ENCODE peak calls at places on chromosomes 16 and 17, in four cellular contexts. J is HepG2, K is K562, G is GM12878. B is an unnamed sample.

GRCh38 chr17:14741516-14741915 is 440.6 kb downstream of the HS3ST3B1 start:
- DNase-seq in G (no peak), K (no peak), J (no peak), B (no peak)

GRCh38 chr16:82936941-82937551 is 310.3 kb downstream of the CDH13 start:
- DNase-seq in K (no peak), J (no peak), G (no peak), B (no peak)

GRCh38 chr16:67842509-67843342 is 606 bp downstream of the THAP11 start:
- DNase-seq in J (peak), K (peak), G (no peak), B (peak)

GRCh38 chr16:84806256-84806889 is 13.4 kb upstream of the CRISPLD2 start:
- DNase-seq in K (peak), G (peak), J (no peak), B (peak)

GRCh38 chr16:29808219-29808900 is 2.0 kb downstream of the MAZ start:
- DNase-seq in J (no peak), K (peak), G (no peak), B (no peak)

GRCh38 chr16:9364721-9365693 is 273.6 kb downstream of the HAPSTR1 start:
- DNase-seq in J (peak), K (no peak), G (no peak), B (no peak)

GRCh38 chr16:84829168-84829965 is 9.6 kb downstream of the CRISPLD2 start:
- DNase-seq in J (no peak), K (no peak), G (no peak), B (no peak)

GRCh38 chr17:7673239-7673638 is 14.1 kb downstream of the TP53 start:
- DNase-seq in G (peak), J (peak), K (peak), B (peak)

GRCh38 chr16:46871587-46871986 is 12.6 kb upstream of the GPT2 start:
- DNase-seq in G (no peak), K (no peak), J (no peak), B (no peak)

GRCh38 chr17:59601130-59601529 is 18.6 kb upstream of the CLTC start:
- DNase-seq in K (no peak), J (no peak), G (no peak), B (no peak)
- TF ChIP-seq FOXK2 in K (no peak), J (no peak), G (no peak), B (no peak)

GRCh38 chr16:1941162-1941923 is 1.7 kb downstream of the MSRB1 start:
- DNase-seq in K (peak), G (no peak), J (peak), B (peak)
- TF ChIP-seq FOXK2 in K (no peak), G (no peak), J (no peak), B (no peak)

GRCh38 chr17:51597340-51597739 is 337.0 kb downstream of the UTP18 start:
- DNase-seq in K (no peak), J (no peak), G (no peak), B (no peak)

GRCh38 chr17:51604299-51605020 is 344.1 kb downstream of the UTP18 start:
- DNase-seq in K (no peak), J (no peak), G (no peak), B (no peak)

GRCh38 chr17:51595965-51596364 is 335.6 kb downstream of the UTP18 start:
- DNase-seq in K (no peak), J (no peak), G (no peak), B (no peak)

GRCh38 chr17:51601622-51602261 is 341.4 kb downstream of the UTP18 start:
- DNase-seq in J (no peak), G (no peak), K (no peak), B (no peak)

GRCh38 chr17:51598824-51599223 is 338.5 kb downstream of the UTP18 start:
- DNase-seq in G (no peak), J (no peak), K (no peak), B (no peak)
- TF ChIP-seq FOXK2 in G (no peak), J (no peak), K (no peak), B (no peak)

GRCh38 chr17:19904412-19904811 is 36.7 kb upstream of the ULK2 start:
- DNase-seq in J (peak), K (no peak), G (no peak), B (no peak)

GRCh38 chr17:19905514-19905913 is 37.8 kb upstream of the ULK2 start:
- DNase-seq in J (no peak), G (no peak), K (no peak), B (no peak)

GRCh38 chr17:19900809-19901208 is 33.1 kb upstream of the ULK2 start:
- DNase-seq in K (no peak), J (no peak), G (no peak), B (no peak)

GRCh38 chr17:19904924-19905323 is 37.2 kb upstream of the ULK2 start:
- DNase-seq in K (no peak), G (no peak), J (no peak), B (no peak)
- TF ChIP-seq FOXK2 in K (no peak), G (no peak), J (no peak), B (no peak)

DNA sequence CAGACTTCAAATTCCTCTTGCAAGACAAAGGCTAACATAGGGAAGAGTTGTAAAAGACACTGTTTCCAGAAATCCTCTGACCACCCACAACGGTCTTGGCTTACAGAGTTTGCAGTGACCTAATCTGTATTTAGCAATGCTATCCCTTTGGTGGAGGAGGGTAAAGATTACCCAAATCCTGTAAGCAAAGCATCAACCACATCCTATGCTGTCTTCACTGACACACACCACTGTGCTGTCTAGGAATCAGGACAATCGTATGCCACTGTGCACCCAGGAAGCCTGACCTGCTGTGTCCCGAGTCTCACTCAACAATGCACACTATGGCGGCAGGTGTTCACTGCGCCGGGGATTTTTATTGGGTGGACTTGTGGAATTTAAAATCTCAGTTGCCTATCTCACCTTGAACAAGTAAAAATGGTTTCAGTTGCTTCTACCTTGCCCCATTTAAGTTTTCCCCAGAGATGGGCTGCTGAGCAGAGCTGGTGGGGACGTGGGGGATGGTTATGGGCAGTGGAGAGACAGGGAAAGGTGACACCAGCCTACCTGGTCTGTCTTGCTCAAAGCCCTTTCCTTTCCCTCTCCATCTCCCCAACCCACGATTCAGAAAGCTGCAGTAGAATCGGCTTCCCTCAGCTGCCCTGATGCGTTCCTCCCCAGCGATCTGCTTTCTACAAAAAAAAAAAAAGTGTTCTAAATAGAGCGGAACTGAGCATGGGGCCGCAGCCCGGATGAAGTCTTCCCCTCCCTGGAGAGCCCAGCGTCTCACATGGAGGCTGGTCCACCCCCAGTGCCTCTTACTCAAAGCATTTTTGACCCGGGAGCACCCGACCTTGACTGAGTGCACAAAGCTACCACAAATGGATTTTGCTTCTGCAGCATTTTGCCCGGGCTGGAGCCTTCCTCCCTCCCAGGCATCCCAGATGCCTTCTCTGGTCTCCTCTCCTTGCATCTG is 271.5 kb downstream of the SOX9 start:
- DNase-seq in K (no peak), J (no peak), G (peak), B (no peak)
- TF ChIP-seq FOXK2 in K (no peak), J (no peak), G (no peak), B (no peak)

GRCh38 chr16:56267888-56268287 is 76.6 kb downstream of the GNAO1 start:
- DNase-seq in K (no peak), J (no peak), G (no peak), B (no peak)

GRCh38 chr16:56270828-56271227 is 79.5 kb downstream of the GNAO1 start:
- DNase-seq in G (no peak), K (no peak), J (no peak), B (no peak)

GRCh38 chr16:56269276-56269675 is 78.0 kb downstream of the GNAO1 start:
- DNase-seq in J (no peak), K (no peak), G (no peak), B (no peak)

GRCh38 chr16:56268799-56269198 is 77.5 kb downstream of the GNAO1 start:
- DNase-seq in G (no peak), K (no peak), J (no peak), B (no peak)

GRCh38 chr16:56269824-56270684 is 78.8 kb downstream of the GNAO1 start:
- DNase-seq in K (peak), J (peak), G (no peak), B (no peak)
- TF ChIP-seq FOXK2 in K (no peak), J (no peak), G (no peak), B (no peak)

DNA sequence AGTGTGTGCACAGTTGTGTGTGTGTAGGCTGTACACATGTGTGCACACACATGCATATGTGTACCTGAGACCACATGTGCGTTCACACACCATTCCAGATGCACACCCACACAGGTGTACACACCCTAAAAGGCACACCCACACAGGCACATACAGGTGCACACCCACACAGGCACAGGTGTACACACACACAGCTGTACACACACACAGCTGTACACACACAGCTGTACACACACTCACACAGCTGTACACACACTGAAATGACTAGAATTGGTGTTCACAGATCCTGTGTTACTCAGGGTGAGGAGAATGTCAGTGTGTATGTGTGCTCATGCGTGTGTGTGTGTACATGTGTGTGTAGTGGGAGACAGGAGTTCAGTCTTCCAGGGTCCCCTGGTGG is 15.9 kb upstream of the DOC2B start:
- DNase-seq in J (no peak), K (no peak), G (no peak), B (no peak)
- TF ChIP-seq FOXK2 in J (no peak), K (no peak), G (no peak), B (no peak)

DNA sequence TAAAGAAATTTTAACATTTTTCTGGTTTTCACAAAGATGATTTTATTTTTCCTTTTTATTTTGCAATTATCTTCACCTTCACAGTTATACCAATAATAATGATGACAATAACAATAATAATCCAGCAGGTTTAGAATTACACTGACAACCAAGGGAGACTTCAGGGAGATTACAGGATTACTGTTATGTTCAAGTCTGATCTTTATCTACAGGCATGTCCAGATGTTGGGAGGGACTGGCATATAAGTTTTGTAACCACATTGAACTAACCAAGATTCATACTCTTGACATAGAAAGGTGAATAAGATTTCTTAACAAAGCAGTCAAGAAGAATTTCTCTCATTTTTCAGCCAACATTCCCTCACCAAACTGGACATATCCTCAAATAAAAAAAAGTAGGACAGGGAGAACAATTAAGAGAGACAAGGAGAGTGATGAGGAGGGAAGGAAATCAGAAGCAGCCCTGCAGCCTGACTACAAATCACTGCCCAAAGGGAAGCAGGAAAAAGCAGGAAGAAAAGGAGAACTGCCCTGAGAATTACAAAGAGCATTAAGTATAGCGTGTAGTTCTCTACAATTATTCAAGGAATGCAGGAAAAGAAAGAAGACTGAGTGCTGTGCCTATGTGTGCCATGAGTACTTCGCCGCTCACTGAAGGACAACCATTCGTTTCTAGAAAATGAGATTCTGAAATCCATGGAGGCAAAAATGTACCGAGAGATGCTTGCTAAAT is 155.7 kb upstream of the C17orf78 start:
- DNase-seq in K (no peak), G (no peak), J (no peak), B (no peak)
- TF ChIP-seq FOXK2 in K (no peak), G (no peak), J (no peak), B (no peak)

GRCh38 chr16:58960484-58960883 is 226.4 kb upstream of the GOT2 start:
- DNase-seq in J (no peak), K (no peak), G (no peak), B (no peak)
- TF ChIP-seq FOXK2 in J (no peak), K (no peak), G (no peak), B (no peak)